ENCODE peak calls at places on chromosome 18, in nine cellular contexts. J is upper lobe of right lung, H is neural crest cell, M is AG04449, X is PC-3, P is K562, O is stomach, U is ascending aorta, T is GM10248. R is an unnamed sample.

GRCh38 chr18:29406996-29407395 is 1230.1 kb upstream of the CDH2 start:
- DNase-seq in P (no peak), U (no peak), T (no peak), J (no peak), M (no peak), X (no peak), H (no peak), O (no peak), R (no peak)

GRCh38 chr18:38028941-38029340 is 463.3 kb upstream of the CELF4 start:
- DNase-seq in J (no peak), H (no peak), M (no peak), O (no peak), X (no peak), T (no peak), U (no peak), P (no peak), R (no peak)

GRCh38 chr18:48409591-48410094 is 460 bp upstream of the ZBTB7C start:
- DNase-seq in O (no peak), P (no peak), H (peak; percentile 36), T (peak; percentile 30), M (no peak), U (no peak), X (no peak), J (peak; percentile 82), R (no peak)

GRCh38 chr18:51279367-51279984 is 82.0 kb upstream of the MEX3C start:
- DNase-seq in X (no peak), J (no peak), U (no peak), H (no peak), P (no peak), O (no peak), M (no peak), T (peak; percentile 24), R (no peak)

GRCh38 chr18:23283933-23284430 is 148.7 kb downstream of the CABLES1 start:
- DNase-seq in P (no peak), H (no peak), X (peak; percentile 92), J (no peak), T (no peak), O (no peak), M (no peak), U (no peak), R (peak; percentile 45)

GRCh38 chr18:42706618-42707017 is 408.9 kb downstream of the RIT2 start:
- DNase-seq in J (no peak), M (no peak), P (no peak), H (no peak), T (no peak), O (no peak), U (no peak), X (no peak), R (no peak)

GRCh38 chr18:3948958-3949357 is 499.0 kb downstream of the TGIF1 start:
- DNase-seq in J (no peak), U (no peak), M (no peak), X (no peak), T (no peak), O (no peak), H (no peak), P (no peak), R (no peak)

GRCh38 chr18:23238651-23239349 is 103.5 kb downstream of the CABLES1 start:
- DNase-seq in U (no peak), X (no peak), P (no peak), M (no peak), H (no peak), J (no peak), T (no peak), O (no peak), R (peak; percentile 36)

GRCh38 chr18:12770469-12771219 is 67.8 kb downstream of the PSMG2 start:
- DNase-seq in T (no peak), O (no peak), H (no peak), X (no peak), M (no peak), J (no peak), U (no peak), P (no peak), R (no peak)

GRCh38 chr18:25230658-25231326 is 121.2 kb downstream of the ZNF521 start:
- DNase-seq in O (peak; percentile 60), M (peak; percentile 52), U (peak; percentile 17), H (no peak), J (no peak), T (no peak), P (no peak), X (peak; percentile 72), R (peak; percentile 88)

GRCh38 chr18:68791801-68792200 is 6.1 kb upstream of the CCDC102B start:
- DNase-seq in P (no peak), U (no peak), M (no peak), J (no peak), H (no peak), O (no peak), X (no peak), T (no peak), R (no peak)

GRCh38 chr18:28669165-28669564 is 492.2 kb upstream of the CDH2 start:
- DNase-seq in P (no peak), O (no peak), J (no peak), T (no peak), H (no peak), X (no peak), U (no peak), M (no peak), R (no peak)

GRCh38 chr18:11541179-11541578 is 68.2 kb upstream of the SLC35G4 start:
- DNase-seq in M (no peak), O (no peak), H (no peak), T (no peak), P (no peak), U (no peak), J (no peak), X (no peak), R (no peak)

GRCh38 chr18:22168360-22168921 is 948 bp upstream of the GATA6 start:
- DNase-seq in X (peak; percentile 41), H (peak; percentile 25), T (no peak), U (no peak), M (no peak), P (peak; percentile 70), O (peak; percentile 72), J (no peak), R (no peak)

GRCh38 chr18:23301971-23302370 is 151.1 kb upstream of the RIOK3 start:
- DNase-seq in T (no peak), M (no peak), J (no peak), X (no peak), P (no peak), O (no peak), H (no peak), U (no peak), R (no peak)

GRCh38 chr18:58541137-58541788 is 87.6 kb downstream of the ALPK2 start:
- DNase-seq in X (peak; percentile 44), U (no peak), P (peak; percentile 20), H (no peak), T (no peak), J (no peak), O (no peak), M (no peak), R (no peak)

DNA sequence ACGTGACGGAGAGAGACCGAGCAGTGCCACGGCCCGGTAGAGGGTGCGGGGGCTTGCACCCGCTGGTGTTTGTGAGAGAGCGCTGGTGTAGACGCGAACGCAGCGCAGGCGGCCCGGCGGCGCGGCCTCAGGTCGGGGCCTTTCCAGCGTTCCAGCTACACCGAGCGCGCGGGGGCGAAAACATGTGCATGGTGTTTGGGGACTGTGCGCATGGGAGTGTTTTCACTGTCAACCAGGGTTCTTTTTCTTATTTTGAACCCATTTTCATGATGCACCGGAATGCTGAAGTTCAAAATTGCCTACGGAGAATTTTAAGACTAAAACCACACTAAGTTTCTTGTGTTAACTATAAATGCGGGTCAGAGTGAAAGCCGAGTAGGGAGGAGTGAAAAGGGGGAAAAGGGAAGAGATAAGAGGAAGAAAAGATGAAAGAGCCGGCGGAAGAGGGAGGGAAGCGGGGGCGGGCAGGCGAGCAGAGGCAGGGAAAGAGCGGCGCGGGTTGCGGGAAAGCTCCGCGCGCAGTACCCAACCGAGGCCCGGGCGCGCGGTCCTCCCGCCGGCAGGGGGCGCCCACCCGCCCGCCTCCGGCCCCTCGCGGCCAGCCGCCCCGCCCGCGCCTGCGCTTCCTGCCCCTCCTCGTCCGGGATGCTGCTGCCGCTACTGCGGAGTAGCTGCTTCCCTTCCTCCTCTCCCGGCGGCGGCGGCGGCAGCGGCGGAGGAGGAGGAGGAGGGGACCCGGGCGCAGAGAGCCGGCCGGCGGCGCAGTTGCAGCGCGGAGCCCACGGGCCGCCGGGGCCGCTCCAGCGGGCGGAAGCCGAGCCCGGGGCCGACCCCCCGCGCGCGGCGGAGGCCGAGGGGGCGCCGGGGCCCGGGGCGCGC is at the start of gene RAB12:
- DNase-seq in X (peak; percentile 82), M (no peak), P (peak; percentile 93), J (peak; percentile 95), T (peak; percentile 86), U (peak; percentile 22), H (peak; percentile 78), O (peak; percentile 87), R (peak; percentile 81)
- TF ChIP-seq CTCF in X (peak; percentile 43), M (peak; percentile 52), P (peak; percentile 53), J (peak; percentile 55), T (peak; percentile 82), U (peak; percentile 30), H (peak; percentile 88), O (no peak), R (peak; percentile 43)

GRCh38 chr18:35917043-35917442 is 55.4 kb upstream of the RMP24 start:
- DNase-seq in X (peak; percentile 2), T (no peak), P (peak; percentile 12), U (no peak), O (no peak), H (no peak), M (no peak), J (no peak), R (no peak)
- TF ChIP-seq CTCF in X (peak; percentile 40), T (no peak), P (peak; percentile 53), U (no peak), O (no peak), H (no peak), M (no peak), J (no peak), R (peak; percentile 15)

GRCh38 chr18:36761186-36761698 is 67.6 kb downstream of the TPGS2 start:
- DNase-seq in O (no peak), U (no peak), J (peak; percentile 37), T (no peak), M (no peak), H (no peak), X (no peak), P (peak; percentile 28), R (no peak)
- TF ChIP-seq CTCF in O (no peak), U (no peak), J (no peak), T (no peak), M (no peak), H (no peak), X (no peak), P (peak; percentile 31), R (no peak)

GRCh38 chr18:49884959-49885358 is 71.6 kb upstream of the ACAA2 start:
- DNase-seq in X (no peak), H (no peak), J (no peak), O (no peak), M (no peak), U (no peak), P (no peak), T (no peak), R (peak; percentile 15)

GRCh38 chr18:49892148-49892924 is 79.0 kb upstream of the ACAA2 start:
- DNase-seq in X (peak; percentile 71), P (no peak), U (no peak), H (no peak), J (peak; percentile 22), O (no peak), T (no peak), M (no peak), R (peak; percentile 41)

GRCh38 chr18:49884465-49884864 is 71.1 kb upstream of the ACAA2 start:
- DNase-seq in H (no peak), O (no peak), J (peak; percentile 1), T (no peak), X (no peak), P (no peak), M (no peak), U (no peak), R (no peak)

GRCh38 chr18:49890041-49890440 is 76.7 kb upstream of the ACAA2 start:
- DNase-seq in M (no peak), H (no peak), O (no peak), P (no peak), T (no peak), U (no peak), J (peak; percentile 6), X (no peak), R (no peak)

GRCh38 chr18:49886891-49887764 is 73.8 kb upstream of the ACAA2 start:
- DNase-seq in J (peak; percentile 16), M (no peak), X (peak; percentile 3), U (no peak), O (no peak), T (no peak), P (peak; percentile 23), H (no peak), R (no peak)
- TF ChIP-seq CTCF in J (no peak), M (no peak), X (no peak), U (no peak), O (no peak), T (no peak), P (peak; percentile 34), H (no peak), R (peak; percentile 10)